ENCODE peak calls at places on chromosomes 13 and 19, in five cellular contexts. One of them, this sample, is unnamed.

GRCh38 chr13:98311200-98311548 is 134.1 kb upstream of the RNF113B start:
- DNase-seq in activated T-cell treated with anti-CD3 and anti-CD28 coated beads for 1 hour: no peak
- DNase-seq in heart left ventricle: no peak
- DNase-seq in dorsolateral prefrontal cortex: no peak
- DNase-seq in CD4-positive, alpha-beta memory T cell: no peak
- DNase-seq in this sample: no peak

GRCh38 chr13:99542788-99543406 is 41.6 kb downstream of the TM9SF2 start:
- DNase-seq in activated T-cell treated with anti-CD3 and anti-CD28 coated beads for 1 hour: no peak
- DNase-seq in dorsolateral prefrontal cortex: no peak
- DNase-seq in CD4-positive, alpha-beta memory T cell: peak
- DNase-seq in heart left ventricle: no peak
- DNase-seq in this sample: peak

GRCh38 chr13:31038834-31039552 is 106.5 kb downstream of the TEX26 start:
- DNase-seq in dorsolateral prefrontal cortex: no peak
- DNase-seq in heart left ventricle: no peak
- DNase-seq in activated T-cell treated with anti-CD3 and anti-CD28 coated beads for 1 hour: no peak
- DNase-seq in CD4-positive, alpha-beta memory T cell: peak
- DNase-seq in this sample: no peak

GRCh38 chr13:46079770-46080169 is 25.1 kb downstream of the CPB2 start:
- DNase-seq in activated T-cell treated with anti-CD3 and anti-CD28 coated beads for 1 hour: no peak
- DNase-seq in CD4-positive, alpha-beta memory T cell: no peak
- DNase-seq in dorsolateral prefrontal cortex: no peak
- DNase-seq in heart left ventricle: no peak
- DNase-seq in this sample: no peak

GRCh38 chr13:20174656-20175405 is 14.0 kb upstream of the GJA3 start:
- DNase-seq in dorsolateral prefrontal cortex: no peak
- DNase-seq in activated T-cell treated with anti-CD3 and anti-CD28 coated beads for 1 hour: peak
- DNase-seq in CD4-positive, alpha-beta memory T cell: no peak
- DNase-seq in heart left ventricle: peak
- DNase-seq in this sample: no peak

GRCh38 chr13:47499358-47500150 is 501.5 kb downstream of the SUCLA2 start:
- DNase-seq in CD4-positive, alpha-beta memory T cell: no peak
- DNase-seq in activated T-cell treated with anti-CD3 and anti-CD28 coated beads for 1 hour: no peak
- DNase-seq in heart left ventricle: no peak
- DNase-seq in dorsolateral prefrontal cortex: no peak
- DNase-seq in this sample: no peak

GRCh38 chr13:43153436-43154082 is 130.2 kb downstream of the DNAJC15 start:
- DNase-seq in heart left ventricle: no peak
- DNase-seq in activated T-cell treated with anti-CD3 and anti-CD28 coated beads for 1 hour: no peak
- DNase-seq in CD4-positive, alpha-beta memory T cell: no peak
- DNase-seq in dorsolateral prefrontal cortex: no peak
- DNase-seq in this sample: no peak

GRCh38 chr13:68176486-68176885 is 946.4 kb upstream of the PCDH9 start:
- DNase-seq in CD4-positive, alpha-beta memory T cell: no peak
- DNase-seq in heart left ventricle: no peak
- DNase-seq in activated T-cell treated with anti-CD3 and anti-CD28 coated beads for 1 hour: no peak
- DNase-seq in dorsolateral prefrontal cortex: no peak
- DNase-seq in this sample: no peak

GRCh38 chr19:2171349-2172145 is 7.8 kb downstream of the DOT1L start:
- DNase-seq in heart left ventricle: no peak
- DNase-seq in CD4-positive, alpha-beta memory T cell: peak
- DNase-seq in activated T-cell treated with anti-CD3 and anti-CD28 coated beads for 1 hour: peak
- DNase-seq in dorsolateral prefrontal cortex: no peak
- DNase-seq in this sample: peak

GRCh38 chr19:343941-344624 is 513 bp downstream of the MIER2 start:
- DNase-seq in heart left ventricle: peak
- DNase-seq in activated T-cell treated with anti-CD3 and anti-CD28 coated beads for 1 hour: peak
- DNase-seq in CD4-positive, alpha-beta memory T cell: peak
- DNase-seq in dorsolateral prefrontal cortex: no peak
- DNase-seq in this sample: no peak

GRCh38 chr13:33274264-33274663 is 11.3 kb downstream of the STARD13 start:
- DNase-seq in dorsolateral prefrontal cortex: no peak
- DNase-seq in heart left ventricle: no peak
- DNase-seq in CD4-positive, alpha-beta memory T cell: no peak
- DNase-seq in activated T-cell treated with anti-CD3 and anti-CD28 coated beads for 1 hour: no peak
- DNase-seq in this sample: no peak

GRCh38 chr19:50702158-50702869 is 17.3 kb downstream of the SHANK1 start:
- DNase-seq in heart left ventricle: no peak
- DNase-seq in activated T-cell treated with anti-CD3 and anti-CD28 coated beads for 1 hour: no peak
- DNase-seq in dorsolateral prefrontal cortex: no peak
- DNase-seq in CD4-positive, alpha-beta memory T cell: no peak
- DNase-seq in this sample: no peak

GRCh38 chr13:107025991-107026390 is 458.1 kb upstream of the ARGLU1 start:
- DNase-seq in heart left ventricle: peak
- DNase-seq in dorsolateral prefrontal cortex: no peak
- DNase-seq in activated T-cell treated with anti-CD3 and anti-CD28 coated beads for 1 hour: no peak
- DNase-seq in CD4-positive, alpha-beta memory T cell: no peak
- DNase-seq in this sample: no peak

GRCh38 chr13:54379461-54379860 is 1350.8 kb downstream of the OLFM4 start:
- DNase-seq in activated T-cell treated with anti-CD3 and anti-CD28 coated beads for 1 hour: no peak
- DNase-seq in CD4-positive, alpha-beta memory T cell: no peak
- DNase-seq in heart left ventricle: no peak
- DNase-seq in dorsolateral prefrontal cortex: no peak
- DNase-seq in this sample: no peak

GRCh38 chr19:29539131-29539530 is 13.3 kb downstream of the VSTM2B start:
- DNase-seq in dorsolateral prefrontal cortex: no peak
- DNase-seq in activated T-cell treated with anti-CD3 and anti-CD28 coated beads for 1 hour: no peak
- DNase-seq in CD4-positive, alpha-beta memory T cell: no peak
- DNase-seq in heart left ventricle: peak
- DNase-seq in this sample: no peak

GRCh38 chr19:44282846-44283245 is 22.0 kb downstream of the ZNF235 start:
- DNase-seq in activated T-cell treated with anti-CD3 and anti-CD28 coated beads for 1 hour: no peak
- DNase-seq in dorsolateral prefrontal cortex: no peak
- DNase-seq in CD4-positive, alpha-beta memory T cell: no peak
- DNase-seq in heart left ventricle: no peak
- DNase-seq in this sample: no peak

GRCh38 chr13:90502143-90502542 is 845.3 kb upstream of the MIR17HG start:
- DNase-seq in CD4-positive, alpha-beta memory T cell: no peak
- DNase-seq in heart left ventricle: no peak
- DNase-seq in activated T-cell treated with anti-CD3 and anti-CD28 coated beads for 1 hour: no peak
- DNase-seq in dorsolateral prefrontal cortex: no peak
- DNase-seq in this sample: no peak